ENCODE peak calls at places on chromosomes 6 and 20, in five cellular contexts. C, W, F, J and V are unnamed samples.
A peak's percentile ranks its signal among the peaks of the same experiment; 100 is the strongest.

GRCh38 chr6:112010328-112010727 is 43.6 kb upstream of the CCN6 start:
- DNase-seq in C (no peak), W (no peak), F (no peak), J (no peak), V (no peak)

GRCh38 chr6:28462401-28462800 is 19.1 kb upstream of the ZSCAN23 start:
- DNase-seq in C (no peak), W (no peak), F (no peak), J (no peak), V (no peak)

GRCh38 chr6:148323344-148323743 is 19.3 kb upstream of the SASH1 start:
- DNase-seq in C (no peak), W (no peak), F (no peak), J (no peak), V (no peak)

GRCh38 chr6:40500227-40500626 is 86.9 kb downstream of the LRFN2 start:
- DNase-seq in C (no peak), W (no peak), F (no peak), J (no peak), V (no peak)

GRCh38 chr20:49696594-49696993 is 17.1 kb downstream of the B4GALT5 start:
- DNase-seq in C (no peak), W (peak; percentile 69), F (no peak), J (no peak), V (no peak)

GRCh38 chr6:100730581-100730980 is 150.5 kb downstream of the ASCC3 start:
- DNase-seq in C (no peak), W (no peak), F (no peak), J (no peak), V (no peak)

GRCh38 chr6:31575335-31575901 is at the start of gene TNF:
- DNase-seq in C (peak; percentile 89), W (no peak), F (peak; percentile 86), J (no peak), V (no peak)

GRCh38 chr20:4950841-4951240 is 50.5 kb downstream of the SLC23A2 start:
- DNase-seq in C (no peak), W (no peak), F (no peak), J (no peak), V (no peak)

GRCh38 chr6:168179133-168179532 is 100.1 kb upstream of the FRMD1 start:
- DNase-seq in C (no peak), W (no peak), F (peak; percentile 59), J (no peak), V (peak; percentile 52)

GRCh38 chr20:50794181-50794845 is 548 bp upstream of the BCAS4 start:
- DNase-seq in C (peak; percentile 78), W (no peak), F (no peak), J (no peak), V (no peak)

GRCh38 chr6:116902634-116903033 is 25.6 kb downstream of the RFX6 start:
- DNase-seq in C (no peak), W (no peak), F (no peak), J (no peak), V (no peak)

GRCh38 chr20:24734139-24734538 is 214.9 kb upstream of the CST7 start:
- DNase-seq in C (no peak), W (no peak), F (no peak), J (no peak), V (no peak)

GRCh38 chr6:43412541-43412940 is 14.8 kb upstream of the ABCC10 start:
- DNase-seq in C (no peak), W (no peak), F (no peak), J (no peak), V (no peak)

DNA sequence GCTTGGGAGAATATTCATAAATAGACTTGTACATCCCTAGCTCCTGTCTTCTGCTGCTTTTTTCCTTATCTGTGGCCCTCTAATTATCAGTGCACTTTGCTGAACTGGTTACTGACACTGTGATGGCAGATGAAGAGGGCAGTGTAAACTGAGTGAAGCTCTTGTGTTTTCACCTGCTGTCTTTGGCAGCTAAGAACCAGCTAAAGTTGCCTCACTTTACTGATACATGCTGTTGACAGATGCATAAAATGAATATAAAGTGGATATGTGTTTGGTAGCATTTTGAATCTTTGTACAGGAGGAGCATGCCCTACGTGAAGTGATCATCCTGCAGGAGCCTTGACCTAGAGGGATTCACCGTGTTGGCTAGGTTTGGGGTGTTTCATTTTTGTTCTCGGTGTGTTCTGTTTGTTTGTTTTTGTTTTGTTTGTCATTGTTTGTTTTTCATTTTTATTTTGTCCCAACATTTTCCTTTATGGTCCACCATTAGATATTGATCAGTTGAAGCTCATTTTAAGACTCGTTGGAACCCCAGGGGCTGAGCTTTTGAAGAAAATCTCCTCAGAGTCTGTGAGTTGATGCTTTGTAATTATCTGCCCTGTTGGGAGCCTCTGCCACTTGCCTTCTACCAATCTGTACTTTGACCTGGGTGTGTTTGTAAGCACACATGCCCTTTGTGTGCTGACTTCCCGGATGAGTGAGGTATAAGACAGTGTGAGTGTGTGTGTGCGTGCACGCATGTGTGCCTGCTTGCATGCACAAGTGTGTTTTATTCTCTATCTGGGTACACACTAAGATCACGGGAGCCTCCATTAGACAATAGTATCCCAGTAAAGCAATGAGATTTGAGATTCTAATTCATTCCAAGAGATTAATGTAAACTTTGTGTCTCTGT is 34.6 kb upstream of the MAPK13 start:
- DNase-seq in C (no peak), W (no peak), F (no peak), J (no peak), V (no peak)
- TF ChIP-seq POLR2AphosphoS5 in C (no peak), W (no peak), F (no peak), J (no peak), V (no peak)

GRCh38 chr20:62305149-62305764 is 2.5 kb downstream of the ADRM1 start:
- DNase-seq in C (no peak), W (no peak), F (no peak), J (no peak), V (no peak)

GRCh38 chr20:62306440-62307187 is 3.8 kb downstream of the ADRM1 start:
- DNase-seq in C (no peak), W (no peak), F (no peak), J (no peak), V (no peak)

GRCh38 chr20:62304331-62305148 is 1.7 kb downstream of the ADRM1 start:
- DNase-seq in C (no peak), W (no peak), F (no peak), J (no peak), V (no peak)

GRCh38 chr20:62307226-62308101 is 4.7 kb downstream of the ADRM1 start:
- DNase-seq in C (no peak), W (no peak), F (no peak), J (no peak), V (no peak)

GRCh38 chr20:62305765-62306431 is 3.1 kb downstream of the ADRM1 start:
- DNase-seq in C (no peak), W (no peak), F (no peak), J (no peak), V (no peak)
- TF ChIP-seq POLR2A in C (no peak), W (peak; percentile 20), F (no peak), J (no peak), V (no peak)

GRCh38 chr20:36820928-36821327 is 47.4 kb upstream of the DSN1 start:
- DNase-seq in C (no peak), W (no peak), F (no peak), J (no peak), V (no peak)

GRCh38 chr20:36819662-36820061 is 46.1 kb upstream of the DSN1 start:
- DNase-seq in C (no peak), W (no peak), F (no peak), J (no peak), V (no peak)

GRCh38 chr20:36818185-36818584 is 44.6 kb upstream of the DSN1 start:
- DNase-seq in C (no peak), W (no peak), F (no peak), J (no peak), V (no peak)

GRCh38 chr20:36818831-36819230 is 45.3 kb upstream of the DSN1 start:
- DNase-seq in C (no peak), W (peak; percentile 36), F (no peak), J (no peak), V (no peak)

GRCh38 chr20:36820073-36820472 is 46.5 kb upstream of the DSN1 start:
- DNase-seq in C (no peak), W (no peak), F (no peak), J (no peak), V (no peak)
- TF ChIP-seq CTCF in C (no peak), W (no peak), F (no peak), J (no peak), V (no peak)

GRCh38 chr6:129136751-129137150 is 253.8 kb downstream of the LAMA2 start:
- DNase-seq in C (no peak), W (no peak), F (no peak), J (no peak), V (no peak)

GRCh38 chr6:129135421-129135820 is 252.5 kb downstream of the LAMA2 start:
- DNase-seq in C (no peak), W (no peak), F (no peak), J (no peak), V (no peak)

GRCh38 chr6:129131282-129131681 is 248.3 kb downstream of the LAMA2 start:
- DNase-seq in C (no peak), W (no peak), F (peak; percentile 91), J (no peak), V (no peak)

GRCh38 chr6:129134535-129134934 is 251.6 kb downstream of the LAMA2 start:
- DNase-seq in C (no peak), W (no peak), F (no peak), J (no peak), V (no peak)

DNA sequence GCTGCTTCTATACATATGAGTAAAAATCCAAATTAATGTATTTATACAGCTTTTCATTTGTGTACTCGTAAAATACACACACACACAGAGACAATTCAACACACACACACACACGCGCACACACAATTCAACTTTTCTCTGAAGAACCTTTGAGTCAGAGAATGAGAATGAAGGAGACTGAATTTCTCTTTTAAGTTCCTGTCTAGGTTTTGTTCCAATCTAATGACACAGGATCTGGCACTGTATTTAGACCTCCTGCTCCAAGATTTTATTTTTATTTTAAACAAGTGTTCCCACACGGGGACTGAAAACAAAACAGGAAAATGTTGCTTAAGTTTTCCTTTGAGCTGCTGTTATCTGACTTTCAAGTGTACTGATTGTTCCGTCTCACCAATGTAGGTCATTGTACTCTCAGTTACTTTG is 250.8 kb downstream of the LAMA2 start:
- DNase-seq in C (no peak), W (peak; percentile 89), F (no peak), J (no peak), V (no peak)
- TF ChIP-seq POLR2AphosphoS5 in C (no peak), W (no peak), F (peak; percentile 57), J (no peak), V (peak; percentile 65)